ENCODE peak calls at places on chromosome 1, in five cellular contexts. One of them, this sample, is unnamed.

GRCh38 chr1:238823416-238823815 is 563.0 kb upstream of the CHRM3 start:
- DNase-seq in mucosa of descending colon: no peak
- DNase-seq in WERI-Rb-1: no peak
- DNase-seq in cardiac fibroblast: no peak
- DNase-seq in astrocyte of the cerebellum: no peak
- DNase-seq in this sample: no peak

GRCh38 chr1:223825767-223826461 is 19.8 kb downstream of the TP53BP2 start:
- DNase-seq in cardiac fibroblast: no peak
- DNase-seq in astrocyte of the cerebellum: no peak
- DNase-seq in mucosa of descending colon: no peak
- DNase-seq in WERI-Rb-1: no peak
- DNase-seq in this sample: no peak

GRCh38 chr1:95627244-95627643 is 393.2 kb downstream of the RWDD3 start:
- DNase-seq in mucosa of descending colon: no peak
- DNase-seq in cardiac fibroblast: no peak
- DNase-seq in WERI-Rb-1: no peak
- DNase-seq in astrocyte of the cerebellum: no peak
- DNase-seq in this sample: no peak

GRCh38 chr1:219236933-219237610 is 63.4 kb downstream of the LYPLAL1 start:
- DNase-seq in cardiac fibroblast: no peak
- DNase-seq in WERI-Rb-1: no peak
- DNase-seq in mucosa of descending colon: no peak
- DNase-seq in astrocyte of the cerebellum: no peak
- DNase-seq in this sample: peak

GRCh38 chr1:85815906-85816305 is 107.7 kb upstream of the ZNHIT6 start:
- DNase-seq in cardiac fibroblast: peak
- DNase-seq in WERI-Rb-1: no peak
- DNase-seq in astrocyte of the cerebellum: no peak
- DNase-seq in mucosa of descending colon: no peak
- DNase-seq in this sample: no peak

GRCh38 chr1:66532798-66533783 is 862 bp upstream of the SGIP1 start:
- DNase-seq in astrocyte of the cerebellum: peak
- DNase-seq in WERI-Rb-1: no peak
- DNase-seq in cardiac fibroblast: peak
- DNase-seq in mucosa of descending colon: peak
- DNase-seq in this sample: peak

GRCh38 chr1:46689326-46689725 is 17.7 kb downstream of the TEX38 start:
- DNase-seq in astrocyte of the cerebellum: no peak
- DNase-seq in WERI-Rb-1: no peak
- DNase-seq in mucosa of descending colon: no peak
- DNase-seq in cardiac fibroblast: no peak
- DNase-seq in this sample: no peak

GRCh38 chr1:10556430-10557005 is 81.8 kb downstream of the PEX14 start:
- DNase-seq in mucosa of descending colon: no peak
- DNase-seq in WERI-Rb-1: no peak
- DNase-seq in astrocyte of the cerebellum: no peak
- DNase-seq in cardiac fibroblast: no peak
- DNase-seq in this sample: no peak

GRCh38 chr1:199226163-199226562 is 587.3 kb downstream of the PTPRC start:
- DNase-seq in astrocyte of the cerebellum: peak
- DNase-seq in cardiac fibroblast: peak
- DNase-seq in WERI-Rb-1: no peak
- DNase-seq in mucosa of descending colon: no peak
- DNase-seq in this sample: peak

GRCh38 chr1:179326746-179327145 is 33.1 kb downstream of the SOAT1 start:
- DNase-seq in astrocyte of the cerebellum: no peak
- DNase-seq in mucosa of descending colon: no peak
- DNase-seq in cardiac fibroblast: no peak
- DNase-seq in WERI-Rb-1: no peak
- DNase-seq in this sample: no peak

GRCh38 chr1:60146884-60147283 is 73.3 kb upstream of the C1orf87 start:
- DNase-seq in astrocyte of the cerebellum: no peak
- DNase-seq in mucosa of descending colon: no peak
- DNase-seq in WERI-Rb-1: no peak
- DNase-seq in cardiac fibroblast: no peak
- DNase-seq in this sample: no peak

GRCh38 chr1:188006354-188006753 is 1177.6 kb downstream of the PLA2G4A start:
- DNase-seq in WERI-Rb-1: no peak
- DNase-seq in cardiac fibroblast: no peak
- DNase-seq in astrocyte of the cerebellum: no peak
- DNase-seq in mucosa of descending colon: no peak
- DNase-seq in this sample: no peak

GRCh38 chr1:36328713-36329112 is 5.3 kb upstream of the EVA1B start:
- DNase-seq in cardiac fibroblast: peak
- DNase-seq in astrocyte of the cerebellum: no peak
- DNase-seq in mucosa of descending colon: no peak
- DNase-seq in WERI-Rb-1: no peak
- DNase-seq in this sample: no peak

GRCh38 chr1:117674521-117675400 is 68.9 kb downstream of the TENT5C start:
- DNase-seq in astrocyte of the cerebellum: no peak
- DNase-seq in mucosa of descending colon: peak
- DNase-seq in cardiac fibroblast: peak
- DNase-seq in WERI-Rb-1: peak
- DNase-seq in this sample: no peak

GRCh38 chr1:117670996-117671780 is 65.3 kb downstream of the TENT5C start:
- DNase-seq in mucosa of descending colon: no peak
- DNase-seq in astrocyte of the cerebellum: no peak
- DNase-seq in WERI-Rb-1: no peak
- DNase-seq in cardiac fibroblast: no peak
- DNase-seq in this sample: no peak

GRCh38 chr1:117671781-117672501 is 66.1 kb downstream of the TENT5C start:
- DNase-seq in cardiac fibroblast: peak
- DNase-seq in astrocyte of the cerebellum: no peak
- DNase-seq in WERI-Rb-1: no peak
- DNase-seq in mucosa of descending colon: peak
- DNase-seq in this sample: no peak

GRCh38 chr1:117673405-117673804 is 67.6 kb downstream of the TENT5C start:
- DNase-seq in astrocyte of the cerebellum: no peak
- DNase-seq in cardiac fibroblast: peak
- DNase-seq in WERI-Rb-1: no peak
- DNase-seq in mucosa of descending colon: no peak
- DNase-seq in this sample: no peak

GRCh38 chr1:117672756-117673155 is 66.9 kb downstream of the TENT5C start:
- DNase-seq in WERI-Rb-1: no peak
- DNase-seq in mucosa of descending colon: no peak
- DNase-seq in astrocyte of the cerebellum: no peak
- DNase-seq in cardiac fibroblast: no peak
- DNase-seq in this sample: no peak
- H3K4me3 ChIP-seq in WERI-Rb-1: no peak
- H3K4me3 ChIP-seq in mucosa of descending colon: no peak
- H3K4me3 ChIP-seq in astrocyte of the cerebellum: no peak
- H3K4me3 ChIP-seq in cardiac fibroblast: no peak
- H3K4me3 ChIP-seq in this sample: no peak

GRCh38 chr1:225607355-225607754 is 45.6 kb downstream of the ENAH start:
- DNase-seq in WERI-Rb-1: no peak
- DNase-seq in astrocyte of the cerebellum: no peak
- DNase-seq in mucosa of descending colon: no peak
- DNase-seq in cardiac fibroblast: no peak
- DNase-seq in this sample: no peak
- H3K4me3 ChIP-seq in WERI-Rb-1: no peak
- H3K4me3 ChIP-seq in astrocyte of the cerebellum: no peak
- H3K4me3 ChIP-seq in mucosa of descending colon: no peak
- H3K4me3 ChIP-seq in cardiac fibroblast: no peak
- H3K4me3 ChIP-seq in this sample: no peak

DNA sequence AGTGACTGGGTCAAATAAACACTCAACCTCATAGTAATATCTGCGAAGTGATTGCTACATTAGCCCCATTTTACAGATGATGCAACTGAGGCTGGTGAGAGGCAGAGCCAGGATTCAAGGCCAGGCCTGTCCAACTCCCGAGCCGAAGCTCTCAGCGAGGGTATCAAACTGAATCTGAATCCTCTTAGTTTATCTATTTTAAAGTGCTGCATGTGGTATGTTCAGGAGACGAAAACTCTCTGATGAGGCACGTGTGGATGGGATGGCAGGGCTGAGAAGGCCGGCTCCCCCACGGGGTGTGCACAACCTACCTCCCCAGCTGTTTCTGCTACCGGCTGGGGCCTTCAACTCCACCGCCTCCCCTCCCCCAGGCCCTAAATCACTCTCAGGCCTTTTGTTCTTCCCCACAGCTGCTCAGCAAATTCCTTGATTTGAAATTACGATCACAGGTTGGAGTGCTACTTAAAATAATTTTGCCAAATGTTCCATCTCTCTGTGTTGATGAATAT is 171.8 kb downstream of the TOMM20 start:
- DNase-seq in mucosa of descending colon: no peak
- DNase-seq in cardiac fibroblast: no peak
- DNase-seq in astrocyte of the cerebellum: no peak
- DNase-seq in WERI-Rb-1: peak
- DNase-seq in this sample: no peak
- H3K4me3 ChIP-seq in mucosa of descending colon: no peak
- H3K4me3 ChIP-seq in cardiac fibroblast: no peak
- H3K4me3 ChIP-seq in astrocyte of the cerebellum: no peak
- H3K4me3 ChIP-seq in WERI-Rb-1: no peak
- H3K4me3 ChIP-seq in this sample: no peak

GRCh38 chr1:151547119-151547899 is 7.2 kb downstream of the TUFT1 start:
- DNase-seq in cardiac fibroblast: peak
- DNase-seq in WERI-Rb-1: no peak
- DNase-seq in mucosa of descending colon: peak
- DNase-seq in astrocyte of the cerebellum: peak
- DNase-seq in this sample: peak
- H3K4me3 ChIP-seq in cardiac fibroblast: no peak
- H3K4me3 ChIP-seq in WERI-Rb-1: no peak
- H3K4me3 ChIP-seq in mucosa of descending colon: no peak
- H3K4me3 ChIP-seq in astrocyte of the cerebellum: no peak
- H3K4me3 ChIP-seq in this sample: no peak

This sample was measured in kidney epithelial cell.